ENCODE peak calls at places on chromosomes 2 and 18, in nine cellular contexts. M is RWPE1, S is testis, W is adrenal gland, V is fibroblast of lung, E is A549, H is astrocyte of the spinal cord, X is AG10803, F is right atrium auricular region. I is an unnamed sample.

GRCh38 chr2:240655931-240656886 is 26.5 kb downstream of the AQP12B start:
- DNase-seq in E (no peak), M (no peak), W (no peak), F (peak; percentile 28), V (peak; percentile 40), H (peak; percentile 16), S (no peak), X (peak; percentile 5), I (peak; percentile 7)

GRCh38 chr2:167048829-167049228 is 160.5 kb downstream of the XIRP2 start:
- DNase-seq in W (no peak), V (no peak), M (no peak), F (no peak), S (no peak), X (no peak), E (no peak), H (no peak), I (no peak)

GRCh38 chr2:153606623-153607022 is 128.1 kb upstream of the RPRM start:
- DNase-seq in S (no peak), X (no peak), M (no peak), W (no peak), H (no peak), F (no peak), V (no peak), E (no peak), I (no peak)

GRCh38 chr2:182240862-182241371 is 185.9 kb downstream of the PDE1A start:
- DNase-seq in V (peak; percentile 34), M (peak; percentile 11), W (peak; percentile 32), H (peak; percentile 48), F (no peak), X (peak; percentile 12), S (peak; percentile 50), E (peak; percentile 43), I (no peak)

GRCh38 chr2:233353101-233353768 is 1.1 kb upstream of the DGKD start:
- DNase-seq in S (no peak), X (no peak), E (no peak), W (no peak), M (no peak), H (no peak), F (no peak), V (no peak), I (no peak)

GRCh38 chr18:13800505-13801259 is 23.3 kb upstream of the MC5R start:
- DNase-seq in V (peak; percentile 44), W (peak; percentile 63), S (peak; percentile 80), E (peak; percentile 73), H (peak; percentile 36), M (peak; percentile 79), F (peak; percentile 66), X (peak; percentile 27), I (no peak)

GRCh38 chr2:3379647-3380534 is at the start of gene TRAPPC12:
- DNase-seq in X (peak; percentile 82), M (peak; percentile 87), W (peak; percentile 91), E (peak; percentile 96), S (peak; percentile 96), H (peak; percentile 87), V (peak; percentile 87), F (peak; percentile 89), I (peak; percentile 98)

GRCh38 chr2:79105259-79105658 is 15.0 kb upstream of the REG1A start:
- DNase-seq in X (no peak), W (no peak), H (no peak), M (no peak), F (no peak), E (no peak), V (no peak), S (no peak), I (no peak)

GRCh38 chr18:58785171-58785805 is 79.4 kb upstream of the ZNF532 start:
- DNase-seq in X (peak; percentile 87), E (peak; percentile 98), F (no peak), S (no peak), V (peak; percentile 96), H (peak; percentile 92), M (peak; percentile 80), W (no peak), I (peak; percentile 49)

GRCh38 chr2:46871976-46872381 is 43.6 kb downstream of the MCFD2 start:
- DNase-seq in E (no peak), V (peak; percentile 57), X (peak; percentile 94), F (no peak), S (no peak), W (no peak), H (no peak), M (no peak), I (no peak)

GRCh38 chr2:128403814-128404708 is 85.4 kb upstream of the HS6ST1 start:
- DNase-seq in M (no peak), F (no peak), H (no peak), W (no peak), X (no peak), V (no peak), E (no peak), S (peak; percentile 2), I (peak; percentile 52)

GRCh38 chr2:102841107-102841840 is 79.4 kb downstream of the TMEM182 start:
- DNase-seq in X (peak; percentile 37), H (peak; percentile 45), E (peak; percentile 55), M (no peak), F (no peak), V (peak; percentile 39), W (peak; percentile 67), S (peak; percentile 59), I (no peak)
- TF ChIP-seq CTCF in X (peak; percentile 59), H (peak; percentile 73), E (peak; percentile 52), M (no peak), F (peak; percentile 66), V (peak; percentile 55), W (peak; percentile 45), S (no peak), I (no peak)

DNA sequence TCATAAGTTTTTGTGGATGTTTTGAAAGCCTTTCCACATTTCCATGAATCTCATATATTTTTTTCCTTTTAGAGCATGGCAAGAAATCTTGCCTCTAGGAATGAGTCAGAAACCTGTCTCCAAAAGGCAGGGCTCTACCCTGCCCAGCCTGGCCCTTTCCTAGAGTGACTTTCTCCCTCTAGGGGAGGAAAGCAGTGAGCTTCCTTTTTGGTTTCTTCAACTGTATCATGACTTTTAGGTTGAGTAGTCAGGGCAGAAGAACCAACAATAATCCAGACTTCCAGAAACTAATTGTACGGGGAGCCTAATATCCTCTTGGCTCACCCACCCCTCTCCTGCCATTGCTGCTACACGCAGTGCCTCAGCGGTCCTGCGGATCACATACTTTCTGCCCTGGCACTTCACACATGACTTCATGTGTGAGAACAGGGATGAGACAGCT is 300.3 kb downstream of the AGPS start:
- DNase-seq in X (peak; percentile 3), W (no peak), S (no peak), E (peak; percentile 55), H (no peak), M (peak; percentile 74), V (peak; percentile 6), F (no peak), I (no peak)
- TF ChIP-seq CTCF in X (no peak), W (no peak), S (no peak), E (peak; percentile 34), H (no peak), M (no peak), V (no peak), F (no peak), I (no peak)

GRCh38 chr2:216057688-216058193 is 23.9 kb downstream of the PECR start:
- DNase-seq in V (peak; percentile 96), W (no peak), S (no peak), M (peak; percentile 25), X (peak; percentile 86), F (no peak), E (peak; percentile 85), H (peak; percentile 93), I (no peak)

GRCh38 chr2:216064014-216064630 is 17.5 kb downstream of the PECR start:
- DNase-seq in M (no peak), S (no peak), F (no peak), V (peak; percentile 82), W (no peak), E (no peak), H (no peak), X (peak; percentile 58), I (no peak)

GRCh38 chr2:216056739-216057138 is 24.9 kb downstream of the PECR start:
- DNase-seq in X (no peak), V (no peak), H (no peak), F (no peak), M (no peak), S (no peak), E (peak; percentile 40), W (no peak), I (no peak)

GRCh38 chr2:216055661-216056060 is 25.9 kb downstream of the PECR start:
- DNase-seq in F (no peak), W (no peak), S (no peak), M (no peak), X (no peak), H (no peak), E (no peak), V (no peak), I (no peak)

DNA sequence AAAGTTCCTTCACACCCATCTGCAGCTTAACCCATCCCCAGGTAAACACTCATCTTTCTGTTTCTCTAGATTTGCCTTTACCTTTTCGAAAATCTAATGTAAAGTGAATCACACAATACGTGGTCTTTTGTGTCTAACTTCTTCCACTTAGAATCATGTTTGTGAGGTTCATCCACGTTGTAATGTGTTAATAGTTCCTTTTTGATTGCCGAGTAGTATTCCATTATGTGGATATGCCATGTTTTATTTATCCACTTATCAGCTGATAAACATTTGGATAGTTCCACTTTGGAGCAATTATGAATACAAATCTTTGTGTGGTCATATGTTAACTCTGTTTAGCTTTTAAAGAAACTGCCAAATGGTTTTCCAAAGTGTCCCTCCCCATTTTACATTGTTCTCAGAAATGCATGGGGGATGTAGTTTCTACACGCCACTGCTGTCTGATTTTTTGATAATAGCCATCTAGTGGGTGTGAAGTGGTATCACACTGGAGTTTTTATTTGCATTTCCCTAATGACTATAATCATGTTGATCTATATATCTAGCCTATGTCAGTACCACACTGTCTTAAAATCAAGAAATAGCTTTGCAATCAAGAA is 22.3 kb downstream of the PECR start:
- DNase-seq in S (no peak), H (no peak), E (peak; percentile 18), X (no peak), F (no peak), M (no peak), V (no peak), W (no peak), I (no peak)
- TF ChIP-seq CTCF in S (no peak), H (peak; percentile 6), E (no peak), X (peak; percentile 30), F (no peak), M (no peak), V (no peak), W (no peak), I (no peak)

GRCh38 chr18:27652480-27653121 is 467.5 kb upstream of the CHST9 start:
- DNase-seq in S (no peak), H (no peak), X (no peak), M (no peak), W (no peak), E (no peak), F (no peak), V (peak; percentile 2), I (no peak)

GRCh38 chr18:27645929-27646328 is 460.8 kb upstream of the CHST9 start:
- DNase-seq in M (no peak), V (peak; percentile 8), E (peak; percentile 4), S (no peak), X (no peak), W (no peak), H (peak; percentile 5), F (no peak), I (no peak)

GRCh38 chr18:27653247-27653646 is 468.1 kb upstream of the CHST9 start:
- DNase-seq in W (no peak), M (no peak), S (no peak), X (no peak), H (no peak), V (no peak), E (no peak), F (no peak), I (no peak)

DNA sequence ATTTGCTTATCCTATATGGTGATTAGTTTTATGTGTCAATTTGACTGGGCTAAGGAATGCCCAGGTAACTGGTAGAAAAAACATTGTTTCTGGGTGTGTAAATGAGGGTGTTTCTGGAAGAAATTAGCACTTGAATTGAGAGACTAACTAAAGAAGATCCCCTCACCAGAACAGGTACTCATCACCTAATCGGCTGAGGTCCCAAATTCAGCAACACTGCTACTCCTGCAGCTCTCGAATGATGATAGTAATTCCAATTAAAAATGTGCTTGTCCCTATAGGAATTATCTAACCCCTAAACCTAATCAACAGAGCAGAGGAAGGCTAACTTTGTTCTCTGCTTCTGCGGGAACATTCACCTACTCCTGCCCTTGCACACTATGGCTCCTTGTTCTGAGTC is 464.5 kb upstream of the CHST9 start:
- DNase-seq in X (no peak), E (no peak), S (no peak), H (no peak), V (no peak), W (no peak), M (no peak), F (no peak), I (no peak)
- TF ChIP-seq CTCF in X (no peak), E (no peak), S (no peak), H (no peak), V (no peak), W (no peak), M (no peak), F (no peak), I (no peak)

I was measured in lower leg skin.